ENCODE peak calls at places on chromosomes 5 and 9, in eight cellular contexts. I, U, J, T, F, X, Z and K are unnamed samples.

GRCh38 chr9:20043461-20043860 is 254.6 kb upstream of the SLC24A2 start:
- DNase-seq in I (peak), U (no peak), J (no peak), T (peak), F (no peak), X (no peak), Z (peak), K (no peak)

GRCh38 chr5:157159209-157159751 is 6.8 kb downstream of the GARIN3 start:
- DNase-seq in I (no peak), U (no peak), J (no peak), T (no peak), F (no peak), X (no peak), Z (no peak), K (no peak)

GRCh38 chr9:134396258-134396742 is 70.0 kb downstream of the RXRA start:
- DNase-seq in I (no peak), U (no peak), J (no peak), T (no peak), F (no peak), X (no peak), Z (peak), K (no peak)

GRCh38 chr5:83199126-83199525 is 121.8 kb downstream of the XRCC4 start:
- DNase-seq in I (peak), U (no peak), J (no peak), T (no peak), F (no peak), X (no peak), Z (no peak), K (no peak)

GRCh38 chr9:38240051-38240450 is 152.5 kb upstream of the ALDH1B1 start:
- DNase-seq in I (no peak), U (no peak), J (no peak), T (no peak), F (no peak), X (no peak), Z (no peak), K (no peak)

GRCh38 chr5:10793785-10794184 is 32.8 kb upstream of the DAP start:
- DNase-seq in I (peak), U (no peak), J (no peak), T (no peak), F (no peak), X (no peak), Z (no peak), K (no peak)

GRCh38 chr5:178589180-178590140 is 733 bp downstream of the COL23A1 start:
- DNase-seq in I (peak), U (peak), J (no peak), T (no peak), F (peak), X (peak), Z (no peak), K (no peak)

GRCh38 chr9:80028501-80028900 is 456.7 kb downstream of the TLE4 start:
- DNase-seq in I (peak), U (no peak), J (no peak), T (peak), F (no peak), X (no peak), Z (no peak), K (peak)

GRCh38 chr5:134638760-134639201 is 6.2 kb upstream of the SAR1B start:
- DNase-seq in I (no peak), U (no peak), J (no peak), T (no peak), F (no peak), X (no peak), Z (no peak), K (no peak)

GRCh38 chr9:34552986-34553385 is 30.2 kb upstream of the ENHO start:
- DNase-seq in I (no peak), U (no peak), J (no peak), T (no peak), F (no peak), X (peak), Z (no peak), K (no peak)

GRCh38 chr5:131466171-131466766 is 168.8 kb downstream of the RAPGEF6 start:
- DNase-seq in I (peak), U (no peak), J (peak), T (peak), F (no peak), X (no peak), Z (no peak), K (peak)

GRCh38 chr5:98769006-98769255 is 4.5 kb upstream of the RGMB start:
- DNase-seq in I (no peak), U (peak), J (no peak), T (no peak), F (no peak), X (peak), Z (no peak), K (no peak)

GRCh38 chr9:14027114-14027812 is 286.7 kb downstream of the NFIB start:
- DNase-seq in I (no peak), U (peak), J (no peak), T (no peak), F (no peak), X (peak), Z (no peak), K (no peak)

GRCh38 chr9:12906646-12907045 is 131.8 kb downstream of the LURAP1L start:
- DNase-seq in I (peak), U (no peak), J (no peak), T (peak), F (no peak), X (no peak), Z (no peak), K (no peak)

GRCh38 chr9:38226491-38226951 is 157.5 kb upstream of the SHB start:
- DNase-seq in I (no peak), U (no peak), J (no peak), T (no peak), F (peak), X (peak), Z (peak), K (no peak)

GRCh38 chr9:22169243-22169642 is 160.1 kb upstream of the CDKN2B start:
- DNase-seq in I (peak), U (no peak), J (no peak), T (peak), F (no peak), X (no peak), Z (no peak), K (no peak)

GRCh38 chr9:70613024-70613768 is 198.7 kb upstream of the KLF9 start:
- DNase-seq in I (no peak), U (no peak), J (no peak), T (no peak), F (no peak), X (no peak), Z (no peak), K (no peak)

GRCh38 chr9:70615566-70616138 is 201.2 kb upstream of the KLF9 start:
- DNase-seq in I (no peak), U (no peak), J (no peak), T (no peak), F (no peak), X (no peak), Z (no peak), K (no peak)

GRCh38 chr9:70617033-70617432 is 202.6 kb upstream of the KLF9 start:
- DNase-seq in I (no peak), U (no peak), J (no peak), T (no peak), F (no peak), X (no peak), Z (no peak), K (no peak)

GRCh38 chr9:70616401-70617010 is 202.0 kb upstream of the KLF9 start:
- DNase-seq in I (no peak), U (no peak), J (no peak), T (no peak), F (no peak), X (no peak), Z (no peak), K (no peak)

DNA sequence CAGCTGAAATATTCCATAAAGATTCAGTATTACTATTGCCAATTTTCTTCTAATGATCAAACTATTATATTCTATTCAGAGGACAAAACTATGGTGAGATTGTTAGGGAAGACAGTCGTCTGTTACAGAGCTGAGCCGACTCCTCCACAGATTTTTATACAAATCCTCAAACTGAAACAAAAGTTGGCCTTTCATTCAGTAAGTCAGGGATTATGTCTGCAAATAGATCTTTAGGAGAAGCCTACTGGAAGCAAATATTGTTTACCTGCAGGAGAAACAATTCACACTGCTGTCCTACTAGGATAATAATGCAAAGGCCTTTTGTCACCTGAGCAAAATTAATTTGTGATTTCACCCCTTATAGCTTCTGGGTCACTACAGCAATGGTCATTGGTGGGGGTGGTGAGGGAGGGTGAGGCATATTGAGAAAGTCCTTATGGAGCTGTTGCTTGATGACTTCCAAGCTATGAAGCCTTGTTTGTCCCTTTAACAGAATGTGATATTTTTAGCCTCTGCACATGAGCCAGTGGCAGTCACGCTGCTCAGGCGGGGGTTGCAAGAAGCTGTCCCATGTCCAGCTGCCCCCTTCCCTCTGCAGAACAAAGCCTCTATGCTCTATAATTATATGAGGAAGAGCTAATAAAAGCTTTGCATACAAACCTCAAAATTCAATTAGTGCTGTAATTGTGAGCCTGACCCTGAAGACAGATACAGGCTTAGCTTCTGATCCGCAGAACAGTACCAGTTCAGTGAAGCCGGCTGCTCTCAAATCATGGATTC is 200.5 kb upstream of the KLF9 start:
- DNase-seq in I (no peak), U (peak), J (no peak), T (no peak), F (peak), X (no peak), Z (no peak), K (no peak)
- H3K4me3 ChIP-seq in I (no peak), U (no peak), J (no peak), T (no peak), F (peak), X (no peak), Z (no peak), K (no peak)

GRCh38 chr9:132546148-132547051 is 36.0 kb upstream of the BARHL1 start:
- DNase-seq in I (peak), U (peak), J (no peak), T (peak), F (peak), X (peak), Z (no peak), K (peak)
- TF ChIP-seq CTCF in I (peak), U (no peak), J (peak), T (no peak), F (peak), X (peak), Z (peak), K (peak)

GRCh38 chr9:136996361-136997281 is at the start of gene CLIC3:
- DNase-seq in I (peak), U (peak), J (no peak), T (no peak), F (peak), X (peak), Z (no peak), K (no peak)
- H3K4me3 ChIP-seq in I (peak), U (peak), J (no peak), T (no peak), F (no peak), X (no peak), Z (no peak), K (no peak)

GRCh38 chr5:181184845-181185216 is 20.2 kb downstream of the TRIM7 start:
- DNase-seq in I (no peak), U (no peak), J (no peak), T (no peak), F (no peak), X (no peak), Z (peak), K (no peak)

GRCh38 chr5:181186902-181187499 is 18.0 kb downstream of the TRIM7 start:
- DNase-seq in I (no peak), U (no peak), J (no peak), T (peak), F (peak), X (no peak), Z (peak), K (no peak)

GRCh38 chr5:181185560-181185959 is 19.4 kb downstream of the TRIM7 start:
- DNase-seq in I (no peak), U (no peak), J (no peak), T (no peak), F (no peak), X (no peak), Z (no peak), K (no peak)

GRCh38 chr5:181186022-181186421 is 19.0 kb downstream of the TRIM7 start:
- DNase-seq in I (no peak), U (no peak), J (no peak), T (no peak), F (no peak), X (no peak), Z (no peak), K (no peak)

GRCh38 chr5:181181650-181182565 is 23.1 kb downstream of the TRIM7 start:
- DNase-seq in I (peak), U (peak), J (no peak), T (peak), F (peak), X (peak), Z (peak), K (no peak)
- TF ChIP-seq CTCF in I (peak), U (peak), J (peak), T (peak), F (peak), X (peak), Z (peak), K (peak)